ENCODE peak calls at places on chromosomes 16 and 17, in seven cellular contexts. C is CD8-positive, alpha-beta T cell; M is cardiac muscle cell; G is ovary; D is H9; K is PC-9; E is right atrium auricular region. R is an unnamed sample.

GRCh38 chr17:38469875-38470274 is 41.6 kb downstream of the ARHGAP23 start:
- DNase-seq in C (no peak), M (peak; percentile 79), G (no peak), D (no peak), K (no peak), E (no peak), R (no peak)

GRCh38 chr16:73572135-73572534 is 524.2 kb upstream of the ZFHX3 start:
- DNase-seq in C (no peak), M (no peak), G (no peak), D (no peak), K (peak; percentile 20), E (peak; percentile 64), R (peak; percentile 75)

GRCh38 chr16:68823401-68823800 is 19.9 kb upstream of the TANGO6 start:
- DNase-seq in C (no peak), M (peak; percentile 87), G (no peak), D (peak; percentile 47), K (peak; percentile 37), E (no peak), R (no peak)

GRCh38 chr16:9612267-9612666 is 520.8 kb downstream of the HAPSTR1 start:
- DNase-seq in C (no peak), M (no peak), G (no peak), D (no peak), K (no peak), E (no peak), R (no peak)

GRCh38 chr16:55842369-55843104 is 9.6 kb upstream of the CES1 start:
- DNase-seq in C (no peak), M (peak; percentile 63), G (no peak), D (no peak), K (peak; percentile 18), E (no peak), R (no peak)

GRCh38 chr17:43224146-43224705 is 4.2 kb downstream of the CCDC200 start:
- DNase-seq in C (no peak), M (no peak), G (no peak), D (peak; percentile 22), K (no peak), E (peak; percentile 36), R (no peak)

GRCh38 chr16:50464325-50465290 is 83.6 kb upstream of the NKD1 start:
- DNase-seq in C (no peak), M (no peak), G (no peak), D (no peak), K (no peak), E (no peak), R (no peak)

GRCh38 chr17:10337976-10338375 is 34.8 kb downstream of the MYH13 start:
- DNase-seq in C (no peak), M (peak; percentile 49), G (no peak), D (no peak), K (no peak), E (no peak), R (no peak)

GRCh38 chr17:18961634-18962493 is 9.9 kb downstream of the SLC5A10 start:
- DNase-seq in C (no peak), M (no peak), G (no peak), D (no peak), K (no peak), E (no peak), R (no peak)

GRCh38 chr17:44628234-44629188 is 27.8 kb upstream of the MEIOC start:
- DNase-seq in C (no peak), M (peak; percentile 69), G (peak; percentile 24), D (peak; percentile 95), K (no peak), E (peak; percentile 64), R (peak; percentile 66)

GRCh38 chr17:72297326-72298115 is 176.7 kb downstream of the SOX9 start:
- DNase-seq in C (no peak), M (peak; percentile 61), G (no peak), D (no peak), K (peak; percentile 4), E (peak; percentile 62), R (peak; percentile 17)

GRCh38 chr16:57723170-57723569 is 12.4 kb upstream of the KATNB1 start:
- DNase-seq in C (no peak), M (peak; percentile 34), G (no peak), D (peak; percentile 73), K (peak; percentile 27), E (no peak), R (no peak)

GRCh38 chr17:39899215-39899614 is 19.2 kb downstream of the GSDMB start:
- DNase-seq in C (no peak), M (no peak), G (no peak), D (no peak), K (no peak), E (no peak), R (no peak)

GRCh38 chr17:32274101-32274500 is 8.5 kb downstream of the RHBDL3 start:
- DNase-seq in C (no peak), M (no peak), G (no peak), D (no peak), K (no peak), E (no peak), R (no peak)

GRCh38 chr17:73719588-73720071 is 75.4 kb upstream of the SDK2 start:
- DNase-seq in C (no peak), M (peak; percentile 5), G (no peak), D (no peak), K (no peak), E (no peak), R (peak; percentile 22)

GRCh38 chr16:4733211-4733742 is 794 bp downstream of the ANKS3 start:
- DNase-seq in C (no peak), M (no peak), G (no peak), D (no peak), K (no peak), E (no peak), R (no peak)

GRCh38 chr17:46150216-46150963 is 42.8 kb downstream of the KANSL1 start:
- DNase-seq in C (no peak), M (no peak), G (no peak), D (no peak), K (no peak), E (no peak), R (no peak)

GRCh38 chr17:58092101-58092796 is 9.0 kb downstream of the DYNLL2 start:
- DNase-seq in C (no peak), M (no peak), G (no peak), D (no peak), K (no peak), E (no peak), R (no peak)

GRCh38 chr17:51869387-51869786 is 289.1 kb downstream of the CA10 start:
- DNase-seq in C (no peak), M (peak; percentile 1), G (no peak), D (peak; percentile 54), K (no peak), E (no peak), R (no peak)

GRCh38 chr17:39264119-39264518 is 38.4 kb upstream of the STAC2 start:
- DNase-seq in C (no peak), M (peak; percentile 21), G (no peak), D (no peak), K (no peak), E (peak; percentile 63), R (peak; percentile 31)

GRCh38 chr16:51630051-51630450 is 479.0 kb upstream of the SALL1 start:
- DNase-seq in C (no peak), M (no peak), G (no peak), D (peak; percentile 39), K (no peak), E (no peak), R (no peak)

GRCh38 chr16:2037631-2038358 is 9.8 kb downstream of the NTHL1 start:
- DNase-seq in C (no peak), M (no peak), G (no peak), D (no peak), K (no peak), E (no peak), R (no peak)

GRCh38 chr17:80164185-80164584 is 5.6 kb upstream of the CARD14 start:
- DNase-seq in C (no peak), M (no peak), G (no peak), D (no peak), K (no peak), E (no peak), R (no peak)

GRCh38 chr16:69482410-69482951 is 58.1 kb downstream of the CYB5B start:
- DNase-seq in C (no peak), M (peak; percentile 93), G (peak; percentile 35), D (no peak), K (no peak), E (peak; percentile 69), R (peak; percentile 85)

GRCh38 chr16:86243123-86243473 is 267.2 kb upstream of the FOXF1 start:
- DNase-seq in C (no peak), M (no peak), G (no peak), D (no peak), K (no peak), E (peak; percentile 13), R (no peak)

GRCh38 chr16:57264381-57264780 is 19.3 kb downstream of the ARL2BP start:
- DNase-seq in C (no peak), M (no peak), G (no peak), D (no peak), K (no peak), E (no peak), R (no peak)

GRCh38 chr17:70089513-70090148 is 14.6 kb downstream of the KCNJ16 start:
- DNase-seq in C (no peak), M (no peak), G (no peak), D (no peak), K (no peak), E (no peak), R (no peak)

GRCh38 chr17:78929908-78930775 is 5.0 kb upstream of the TIMP2 start:
- DNase-seq in C (no peak), M (no peak), G (peak; percentile 64), D (peak; percentile 31), K (peak; percentile 26), E (no peak), R (no peak)
- H3K4me1 ChIP-seq in C (peaks cover 5% of the 10 kb centered on the region), M (no peaks in the 10 kb centered on the region), G (peaks cover 26% of the 10 kb centered on the region), D (no peaks in the 10 kb centered on the region), K (peaks cover 24% of the 10 kb centered on the region), E (peaks cover 39% of the 10 kb centered on the region), R (peaks cover 33% of the 10 kb centered on the region)

GRCh38 chr17:77738666-77739531 is 219.6 kb upstream of the TNRC6C start:
- DNase-seq in C (no peak), M (peak; percentile 59), G (no peak), D (peak; percentile 22), K (no peak), E (peak; percentile 82), R (peak; percentile 79)
- H3K27ac ChIP-seq in C (no peak overlapping the region), M (no peak overlapping the region), G (no peak overlapping the region), D (no peak overlapping the region), K (no peak overlapping the region), E (peak overlapping the region; percentile 92), R (peak overlapping the region; percentile 78)

DNA sequence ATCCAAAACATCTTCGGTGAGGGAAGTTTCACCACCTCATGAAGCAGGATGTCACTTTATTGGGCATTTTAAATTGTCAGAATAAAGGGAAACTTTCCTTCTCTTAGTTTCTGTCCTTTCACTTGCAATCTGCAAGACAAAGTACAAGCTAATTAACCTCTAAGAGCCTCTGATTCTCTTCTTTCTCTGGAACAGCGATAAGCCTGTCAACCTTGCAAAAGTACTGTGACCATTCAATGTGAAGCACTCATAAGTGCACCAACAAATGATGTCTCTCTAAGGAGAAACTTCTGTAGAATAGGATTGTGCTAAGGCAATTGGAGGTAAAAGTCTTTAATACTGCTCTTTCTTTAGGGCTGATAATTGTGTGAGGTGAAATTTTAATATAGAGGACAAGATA is 1622.3 kb downstream of the CDH8 start:
- DNase-seq in C (no peak), M (no peak), G (no peak), D (no peak), K (no peak), E (no peak), R (no peak)
- H3K9me3 ChIP-seq in C (no peaks in the 10 kb centered on the region), M (no peaks in the 10 kb centered on the region), G (no peaks in the 10 kb centered on the region), D (no peaks in the 10 kb centered on the region), K (no peaks in the 10 kb centered on the region), E (no peaks in the 10 kb centered on the region), R (no peaks in the 10 kb centered on the region)

DNA sequence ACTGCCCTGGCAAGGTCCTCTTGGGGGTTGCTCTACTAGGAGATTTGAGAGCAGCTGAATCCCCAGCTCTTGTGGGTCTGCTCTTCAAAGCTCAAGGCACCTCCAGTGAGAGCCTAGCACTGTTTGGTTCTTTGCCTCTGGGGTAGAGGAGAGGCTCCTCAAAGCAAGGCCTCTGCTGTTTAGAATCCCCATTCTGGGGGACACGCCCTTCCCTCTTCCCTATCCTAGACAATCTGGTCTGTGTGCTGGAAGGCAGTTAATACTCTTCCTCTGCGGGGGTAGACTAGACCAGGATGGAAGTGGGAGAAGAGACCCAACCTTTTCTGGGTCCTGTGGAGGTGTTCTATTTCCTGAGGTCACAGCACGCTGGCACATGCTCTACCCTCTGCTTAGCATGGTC is 7.7 kb downstream of the ERAL1 start:
- DNase-seq in C (no peak), M (no peak), G (no peak), D (no peak), K (no peak), E (no peak), R (no peak)
- H3K4me1 ChIP-seq in C (no peaks in the 10 kb centered on the region), M (no peaks in the 10 kb centered on the region), G (no peaks in the 10 kb centered on the region), D (no peaks in the 10 kb centered on the region), K (no peaks in the 10 kb centered on the region), E (no peaks in the 10 kb centered on the region), R (no peaks in the 10 kb centered on the region)

R was measured in heart right ventricle.